ENCODE peak calls at places on chromosome 1, in five cellular contexts. R, N, O, F and W are unnamed samples.

GRCh38 chr1:76868154-76868882 is 1.0 kb downstream of the ST6GALNAC5 start:
- DNase-seq in R (no peak), N (peak), O (no peak), F (peak), W (peak)

GRCh38 chr1:46517010-46517600 is 27.5 kb downstream of the DMBX1 start:
- DNase-seq in R (no peak), N (no peak), O (no peak), F (peak), W (no peak)

GRCh38 chr1:112744019-112744578 is 29.0 kb upstream of the PPM1J start:
- DNase-seq in R (no peak), N (no peak), O (no peak), F (no peak), W (no peak)

GRCh38 chr1:184890539-184890973 is 83.8 kb downstream of the NIBAN1 start:
- DNase-seq in R (peak), N (no peak), O (no peak), F (no peak), W (peak)

GRCh38 chr1:1200876-1201810 is 5.2 kb downstream of the TNFRSF18 start:
- DNase-seq in R (no peak), N (peak), O (no peak), F (peak), W (no peak)

GRCh38 chr1:196063307-196063706 is 544.9 kb downstream of the KCNT2 start:
- DNase-seq in R (no peak), N (no peak), O (no peak), F (no peak), W (no peak)

GRCh38 chr1:229087906-229088305 is 183.0 kb upstream of the RAB4A start:
- DNase-seq in R (no peak), N (no peak), O (no peak), F (no peak), W (no peak)

GRCh38 chr1:180854001-180854400 is 58.7 kb upstream of the KIAA1614 start:
- DNase-seq in R (no peak), N (no peak), O (no peak), F (no peak), W (no peak)

GRCh38 chr1:64092851-64093371 is 110.5 kb upstream of the UBE2U start:
- DNase-seq in R (no peak), N (no peak), O (no peak), F (no peak), W (no peak)

GRCh38 chr1:155043793-155044192 is 7.3 kb upstream of the ADAM15 start:
- DNase-seq in R (no peak), N (no peak), O (no peak), F (no peak), W (no peak)

GRCh38 chr1:18557621-18558465 is 72.8 kb upstream of the PAX7 start:
- DNase-seq in R (no peak), N (no peak), O (no peak), F (no peak), W (no peak)

GRCh38 chr1:179278920-179279319 is 14.7 kb upstream of the SOAT1 start:
- DNase-seq in R (no peak), N (no peak), O (no peak), F (no peak), W (no peak)

DNA sequence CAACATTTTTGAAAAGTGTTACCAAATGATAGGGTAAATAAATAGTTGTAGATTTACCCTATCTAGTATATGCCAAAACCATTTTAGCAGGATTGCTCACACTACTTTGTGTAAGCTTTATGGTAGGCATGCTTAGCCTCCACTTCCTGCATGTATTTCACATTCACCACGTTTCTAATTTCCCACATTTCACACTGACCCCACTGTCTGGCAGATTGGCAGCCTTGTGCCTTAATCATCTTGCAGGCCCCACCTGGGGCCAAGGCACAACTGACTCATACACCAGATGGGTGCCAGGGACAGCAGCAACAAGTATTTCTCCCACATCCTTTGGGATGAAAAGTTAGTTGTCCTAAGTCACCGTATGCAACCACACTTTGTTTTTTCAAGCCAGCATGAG is 21.2 kb upstream of the CENPF start:
- DNase-seq in R (no peak), N (no peak), O (peak), F (no peak), W (no peak)
- H3K4me3 ChIP-seq in R (no peak), N (no peak), O (no peak), F (no peak), W (no peak)

GRCh38 chr1:151985270-151985669 is 8.4 kb downstream of the S100A10 start:
- DNase-seq in R (no peak), N (no peak), O (no peak), F (no peak), W (no peak)
- H3K4me3 ChIP-seq in R (no peak), N (no peak), O (no peak), F (no peak), W (no peak)

DNA sequence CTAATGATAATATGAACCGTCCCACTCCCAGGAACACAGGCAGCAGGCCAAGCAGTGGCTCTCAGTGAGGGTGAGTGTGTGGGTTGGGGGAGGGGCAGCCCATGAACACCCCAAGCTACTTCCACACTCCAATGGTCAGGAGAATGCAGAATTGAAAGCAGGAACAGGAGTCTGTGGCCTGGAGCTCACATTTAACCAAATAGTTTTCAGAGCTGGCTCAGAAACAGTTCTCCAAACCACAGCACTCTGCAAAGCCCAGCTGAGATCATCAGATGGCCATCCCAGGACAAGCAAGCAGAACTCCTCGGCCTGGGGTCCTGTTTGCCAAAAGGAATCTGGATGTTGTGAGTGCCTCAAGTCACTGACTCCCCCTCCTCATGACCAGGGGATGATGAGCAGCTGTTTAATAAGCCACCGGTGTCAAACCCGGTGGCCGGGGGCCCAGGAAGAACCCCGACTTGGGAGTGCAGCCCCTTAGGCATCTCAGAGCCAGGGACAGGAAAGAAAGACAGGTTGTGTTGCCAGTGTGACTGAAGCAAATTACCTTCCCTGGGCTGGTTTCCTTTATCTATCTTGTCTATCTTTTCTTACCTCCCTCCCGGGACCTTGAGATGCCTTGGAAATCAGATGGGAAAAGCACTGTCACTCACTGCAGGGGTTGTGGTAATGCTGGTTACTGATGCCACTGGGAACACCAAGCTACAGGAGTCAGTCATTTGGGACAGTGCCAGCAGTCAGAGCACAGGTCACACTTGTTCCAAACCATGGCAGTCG is 20.4 kb downstream of the DEGS1 start:
- DNase-seq in R (no peak), N (no peak), O (no peak), F (peak), W (no peak)
- H3K4me3 ChIP-seq in R (no peak), N (no peak), O (no peak), F (no peak), W (no peak)

GRCh38 chr1:40801742-40802077 is 18.1 kb downstream of the KCNQ4 start:
- DNase-seq in R (no peak), N (no peak), O (no peak), F (no peak), W (no peak)
- H3K4me3 ChIP-seq in R (peak), N (peak), O (peak), F (peak), W (peak)

GRCh38 chr1:163071381-163072255 is 2.5 kb downstream of the RGS4 start:
- DNase-seq in R (peak), N (no peak), O (peak), F (no peak), W (peak)
- H3K4me3 ChIP-seq in R (peak), N (no peak), O (peak), F (no peak), W (peak)